ENCODE peak calls at places on chromosomes 6 and 20, in ten cellular contexts. Y is AML-193; N is transverse colon; L is Caco-2; D is HEK293T; E is EH; X is natural killer cell treated with Interleukin-12 subunit alpha and Interleukin-12 subunit beta and Interleukin-15 and Interleukin-18, amount 100 ng/mL, for 72 hours; C is C1 segment of cervical spinal cord; B is NCI-H1092; J is HCEC 1CT. M is an unnamed sample.

GRCh38 chr6:38279945-38280588 is 359.7 kb downstream of the BTBD9 start:
- DNase-seq in B (no peak), L (no peak), Y (no peak), D (no peak), E (peak), N (no peak), J (no peak), C (no peak), X (no peak), M (no peak)

GRCh38 chr6:132251711-132252110 is 149.6 kb downstream of the MOXD1 start:
- DNase-seq in L (no peak), E (no peak), N (no peak), D (no peak), B (no peak), Y (no peak), C (no peak), X (no peak), J (no peak), M (no peak)

GRCh38 chr20:44324343-44324742 is 12.5 kb upstream of the R3HDML start:
- DNase-seq in D (no peak), X (no peak), Y (no peak), J (peak), C (no peak), E (no peak), L (no peak), N (peak), B (no peak), M (no peak)

GRCh38 chr6:32666420-32667300 is at the start of gene HLA-DQB1:
- DNase-seq in Y (no peak), C (no peak), B (no peak), N (no peak), X (no peak), D (peak), E (peak), J (no peak), L (no peak), M (peak)

GRCh38 chr20:36888880-36889516 is 13.1 kb downstream of the TLDC2 start:
- DNase-seq in L (no peak), D (no peak), B (no peak), N (no peak), C (no peak), J (no peak), X (no peak), Y (no peak), E (no peak), M (no peak)

GRCh38 chr20:61517419-61517818 is 265.4 kb downstream of the CDH4 start:
- DNase-seq in D (no peak), C (no peak), X (no peak), Y (no peak), E (no peak), N (no peak), L (no peak), J (no peak), B (no peak), M (no peak)

GRCh38 chr6:40959781-40960327 is 79.2 kb downstream of the UNC5CL start:
- DNase-seq in L (no peak), D (no peak), Y (no peak), J (no peak), C (no peak), N (no peak), X (no peak), E (no peak), B (no peak), M (no peak)

GRCh38 chr6:34476462-34476861 is 10.6 kb downstream of the PACSIN1 start:
- DNase-seq in N (no peak), B (no peak), E (no peak), X (no peak), L (no peak), C (no peak), D (no peak), J (no peak), Y (no peak), M (no peak)

GRCh38 chr6:164927288-164928040 is 381.9 kb downstream of the C6orf118 start:
- DNase-seq in D (peak), J (peak), B (peak), C (peak), X (no peak), L (peak), Y (peak), N (peak), E (peak), M (peak)

GRCh38 chr6:87078983-87079616 is 15.8 kb downstream of the CGA start:
- DNase-seq in L (peak), Y (peak), B (peak), D (peak), X (peak), N (peak), E (peak), J (peak), C (no peak), M (peak)

GRCh38 chr6:15063253-15063853 is 182.5 kb upstream of the JARID2 start:
- DNase-seq in X (no peak), N (peak), D (no peak), B (no peak), J (peak), E (peak), C (no peak), Y (peak), L (no peak), M (no peak)

GRCh38 chr6:5626727-5627426 is 365.6 kb downstream of the FARS2 start:
- DNase-seq in X (no peak), B (no peak), Y (no peak), D (no peak), E (no peak), J (no peak), N (no peak), L (no peak), C (no peak), M (no peak)

GRCh38 chr20:44641305-44641704 is 10.2 kb downstream of the ADA start:
- DNase-seq in N (no peak), D (no peak), E (no peak), B (no peak), Y (peak), J (no peak), C (no peak), L (no peak), X (no peak), M (no peak)

GRCh38 chr6:160461641-160462040 is 113.5 kb downstream of the SLC22A3 start:
- DNase-seq in N (no peak), L (no peak), B (no peak), E (peak), Y (no peak), D (no peak), C (no peak), X (no peak), J (peak), M (no peak)

GRCh38 chr6:136921521-136921935 is 573 bp upstream of the SLC35D3 start:
- DNase-seq in Y (no peak), D (peak), X (no peak), J (no peak), N (peak), E (peak), L (no peak), B (no peak), C (no peak), M (peak)

GRCh38 chr20:60249436-60249835 is 291.2 kb downstream of the CDH26 start:
- DNase-seq in B (no peak), J (peak), Y (no peak), L (no peak), N (no peak), C (no peak), E (peak), X (no peak), D (no peak), M (no peak)

GRCh38 chr20:10603971-10604864 is 69.6 kb downstream of the JAG1 start:
- DNase-seq in X (no peak), B (no peak), E (peak), C (no peak), Y (no peak), J (peak), N (peak), D (no peak), L (peak), M (peak)

GRCh38 chr6:167401525-167402194 is 76.8 kb downstream of the TTLL2 start:
- DNase-seq in X (no peak), E (no peak), Y (no peak), J (no peak), N (peak), D (no peak), C (no peak), L (peak), B (peak), M (no peak)

GRCh38 chr6:133040025-133040838 is 200.9 kb upstream of the EYA4 start:
- DNase-seq in J (peak), E (peak), C (no peak), D (peak), B (no peak), Y (no peak), L (no peak), X (no peak), N (no peak), M (no peak)

GRCh38 chr20:38547288-38547825 is 33.6 kb upstream of the ADIG start:
- DNase-seq in N (no peak), X (no peak), Y (no peak), J (no peak), B (no peak), L (no peak), D (no peak), E (no peak), C (no peak), M (no peak)

GRCh38 chr20:57686931-57687652 is 22.7 kb downstream of the PMEPA1 start:
- DNase-seq in N (no peak), C (no peak), X (no peak), Y (no peak), D (no peak), B (no peak), E (no peak), L (no peak), J (no peak), M (no peak)

GRCh38 chr6:48111143-48111506 is at the start of gene PTCHD4:
- DNase-seq in D (peak), E (peak), X (no peak), B (no peak), J (no peak), N (no peak), C (no peak), L (peak), Y (no peak), M (no peak)

GRCh38 chr6:34602318-34603111 is 46.4 kb upstream of the SPDEF start:
- DNase-seq in N (peak), D (no peak), J (no peak), L (no peak), X (no peak), Y (no peak), E (no peak), B (peak), C (no peak), M (no peak)

GRCh38 chr6:116402108-116402507 is 31.4 kb downstream of the DSE start:
- DNase-seq in E (no peak), C (no peak), N (no peak), B (no peak), X (no peak), Y (no peak), J (no peak), D (no peak), L (no peak), M (no peak)

GRCh38 chr6:127924440-127924839 is 23.6 kb upstream of the THEMIS start:
- DNase-seq in X (no peak), N (no peak), C (no peak), L (no peak), Y (no peak), J (no peak), D (no peak), E (no peak), B (no peak), M (no peak)

GRCh38 chr20:2333821-2334220 is 38.0 kb downstream of the TGM3 start:
- DNase-seq in Y (no peak), J (no peak), L (no peak), N (no peak), B (no peak), D (no peak), C (no peak), X (no peak), E (no peak), M (no peak)

GRCh38 chr6:12288844-12289654 is 1.1 kb upstream of the EDN1 start:
- DNase-seq in X (no peak), Y (peak), E (peak), B (no peak), J (peak), N (peak), L (peak), C (no peak), D (peak), M (peak)

GRCh38 chr20:49896204-49896603 is 19.1 kb downstream of the SPATA2 start:
- DNase-seq in D (no peak), B (no peak), C (no peak), E (no peak), Y (peak), N (no peak), L (no peak), J (no peak), X (no peak), M (no peak)

GRCh38 chr20:6959900-6960312 is 192.4 kb downstream of the BMP2 start:
- DNase-seq in Y (no peak), J (no peak), N (no peak), D (peak), E (no peak), C (no peak), X (no peak), B (no peak), L (no peak), M (no peak)

GRCh38 chr6:107750398-107750797 is 73.7 kb downstream of the SCML4 start:
- DNase-seq in J (no peak), B (no peak), Y (no peak), X (no peak), L (no peak), C (no peak), E (no peak), N (no peak), D (no peak), M (no peak)

GRCh38 chr20:11452326-11452725 is 465.4 kb upstream of the BTBD3 start:
- DNase-seq in D (no peak), L (no peak), N (no peak), B (no peak), C (no peak), Y (no peak), E (peak), X (no peak), J (no peak), M (no peak)

GRCh38 chr20:4135385-4136077 is 120.2 kb upstream of the RNF24 start:
- DNase-seq in D (peak), B (no peak), N (peak), E (peak), J (peak), X (no peak), C (no peak), Y (no peak), L (peak), M (no peak)

GRCh38 chr6:160733045-160733646 is 31.1 kb downstream of the PLG start:
- DNase-seq in J (peak), N (peak), C (no peak), D (peak), Y (peak), E (peak), L (peak), B (peak), X (no peak), M (peak)

GRCh38 chr6:123001540-123001939 is 5.5 kb downstream of the CLVS2 start:
- DNase-seq in E (no peak), C (no peak), X (no peak), Y (no peak), J (no peak), D (no peak), N (no peak), L (no peak), B (no peak), M (no peak)

GRCh38 chr20:14142171-14142570 is 146.9 kb downstream of the MACROD2 start:
- DNase-seq in B (peak), D (peak), C (no peak), J (no peak), E (peak), L (peak), Y (peak), X (no peak), N (peak), M (peak)

M was measured in neuronal stem cell.